ENCODE peak calls at places on chromosomes 1 and 21, in eight cellular contexts. S is testis, V is PC-3, B is RWPE1, G is Panc1, P is HL-60, H is tibial nerve, Q is tibial artery. R is an unnamed sample.

GRCh38 chr1:214658175-214658574 is 55.2 kb downstream of the CENPF start:
- DNase-seq in V (no peak), B (no peak), H (no peak), P (no peak), Q (no peak), G (no peak), S (no peak), R (no peak)

GRCh38 chr1:170620164-170620563 is 43.8 kb upstream of the PRRX1 start:
- DNase-seq in B (no peak), Q (no peak), H (no peak), G (no peak), S (no peak), V (no peak), P (no peak), R (no peak)

GRCh38 chr1:169595764-169596711 is 9.8 kb upstream of the F5 start:
- DNase-seq in Q (no peak), B (peak), H (no peak), P (no peak), G (no peak), V (peak), S (peak), R (no peak)

GRCh38 chr1:89844236-89844807 is 23.5 kb downstream of the LRRC8D start:
- DNase-seq in P (no peak), B (peak), S (no peak), V (peak), H (no peak), Q (no peak), G (no peak), R (no peak)

GRCh38 chr1:145782166-145783099 is 41.5 kb downstream of the RNF115 start:
- DNase-seq in V (peak), B (peak), S (no peak), G (peak), H (no peak), P (no peak), Q (no peak), R (peak)

GRCh38 chr21:44914176-44914874 is 6.4 kb downstream of the ITGB2 start:
- DNase-seq in Q (no peak), P (peak), V (no peak), G (no peak), S (no peak), B (no peak), H (no peak), R (no peak)

GRCh38 chr1:21297975-21298374 is 7.7 kb upstream of the ECE1 start:
- DNase-seq in G (no peak), Q (peak), V (no peak), P (no peak), S (no peak), H (no peak), B (no peak), R (no peak)

GRCh38 chr21:45831991-45832740 is 149.4 kb upstream of the COL6A1 start:
- DNase-seq in G (no peak), B (no peak), V (peak), P (no peak), Q (no peak), S (peak), H (no peak), R (no peak)

GRCh38 chr21:38234395-38235142 is 22.2 kb upstream of the KCNJ15 start:
- DNase-seq in P (no peak), Q (no peak), B (peak), S (no peak), H (no peak), G (no peak), V (peak), R (peak)

GRCh38 chr1:239805888-239806772 is 285.6 kb upstream of the FMN2 start:
- DNase-seq in H (no peak), V (no peak), Q (no peak), B (no peak), S (no peak), G (no peak), P (no peak), R (no peak)

GRCh38 chr1:187788686-187789085 is 959.9 kb downstream of the PLA2G4A start:
- DNase-seq in V (no peak), H (no peak), G (no peak), S (no peak), Q (no peak), B (no peak), P (no peak), R (no peak)

GRCh38 chr1:17875882-17876280 is 120.7 kb downstream of the ACTL8 start:
- DNase-seq in S (no peak), P (no peak), V (peak), H (no peak), Q (no peak), B (peak), G (no peak), R (no peak)

GRCh38 chr1:161071886-161072371 is 2.2 kb upstream of the ARHGAP30 start:
- DNase-seq in G (peak), V (peak), Q (peak), H (no peak), P (peak), B (peak), S (peak), R (no peak)

GRCh38 chr1:78279051-78279450 is 211.7 kb upstream of the PTGFR start:
- DNase-seq in G (no peak), P (no peak), V (peak), S (no peak), B (no peak), H (no peak), Q (no peak), R (peak)

GRCh38 chr1:93593868-93594602 is 87.6 kb downstream of the BCAR3 start:
- DNase-seq in Q (no peak), P (no peak), G (no peak), V (no peak), S (no peak), B (no peak), H (no peak), R (no peak)

GRCh38 chr1:244011251-244011650 is 39.8 kb upstream of the ZBTB18 start:
- DNase-seq in P (no peak), V (no peak), S (no peak), H (no peak), B (no peak), Q (no peak), G (no peak), R (no peak)

GRCh38 chr1:195580988-195581387 is 1027.3 kb downstream of the KCNT2 start:
- DNase-seq in Q (no peak), P (no peak), B (peak), G (no peak), H (no peak), V (peak), S (no peak), R (no peak)

GRCh38 chr1:218330043-218330623 is 15.0 kb upstream of the TGFB2 start:
- DNase-seq in Q (no peak), S (no peak), V (peak), G (peak), H (no peak), P (no peak), B (no peak), R (no peak)

GRCh38 chr1:8094481-8095241 is 68.6 kb upstream of the ERRFI1 start:
- DNase-seq in H (no peak), Q (no peak), G (no peak), P (no peak), S (no peak), V (peak), B (peak), R (peak)

GRCh38 chr1:47865881-47866535 is 131.2 kb downstream of the TRABD2B start:
- DNase-seq in P (no peak), S (no peak), V (no peak), G (no peak), H (no peak), Q (no peak), B (no peak), R (no peak)

GRCh38 chr21:33860332-33860879 is 55.2 kb downstream of the ATP5PO start:
- DNase-seq in P (no peak), B (no peak), S (no peak), V (no peak), H (no peak), Q (no peak), G (no peak), R (no peak)

GRCh38 chr1:36652011-36652410 is 169.3 kb upstream of the CSF3R start:
- DNase-seq in V (no peak), S (no peak), G (no peak), H (no peak), B (no peak), Q (no peak), P (no peak), R (no peak)

GRCh38 chr1:155195201-155196102 is 12.2 kb downstream of the THBS3 start:
- DNase-seq in V (no peak), G (no peak), Q (no peak), S (no peak), H (no peak), P (no peak), B (no peak), R (no peak)

GRCh38 chr1:92486251-92487077 is at the start of gene GFI1:
- DNase-seq in H (no peak), B (no peak), G (no peak), Q (no peak), P (no peak), S (peak), V (no peak), R (no peak)

GRCh38 chr1:22471078-22471477 is 19.4 kb downstream of the ZBTB40 start:
- DNase-seq in Q (peak), G (no peak), V (no peak), B (no peak), H (peak), S (peak), P (no peak), R (no peak)

GRCh38 chr21:33443174-33443573 is 36.6 kb downstream of the TMEM50B start:
- DNase-seq in B (no peak), Q (no peak), H (no peak), G (no peak), S (no peak), P (no peak), V (no peak), R (no peak)

GRCh38 chr1:174968750-174969244 is 30.9 kb upstream of the CACYBP start:
- DNase-seq in S (no peak), G (no peak), B (no peak), V (peak), P (no peak), Q (no peak), H (no peak), R (no peak)

GRCh38 chr1:8456991-8457390 is 139.1 kb downstream of the SLC45A1 start:
- DNase-seq in S (no peak), V (no peak), Q (no peak), H (no peak), G (no peak), B (no peak), P (no peak), R (no peak)

DNA sequence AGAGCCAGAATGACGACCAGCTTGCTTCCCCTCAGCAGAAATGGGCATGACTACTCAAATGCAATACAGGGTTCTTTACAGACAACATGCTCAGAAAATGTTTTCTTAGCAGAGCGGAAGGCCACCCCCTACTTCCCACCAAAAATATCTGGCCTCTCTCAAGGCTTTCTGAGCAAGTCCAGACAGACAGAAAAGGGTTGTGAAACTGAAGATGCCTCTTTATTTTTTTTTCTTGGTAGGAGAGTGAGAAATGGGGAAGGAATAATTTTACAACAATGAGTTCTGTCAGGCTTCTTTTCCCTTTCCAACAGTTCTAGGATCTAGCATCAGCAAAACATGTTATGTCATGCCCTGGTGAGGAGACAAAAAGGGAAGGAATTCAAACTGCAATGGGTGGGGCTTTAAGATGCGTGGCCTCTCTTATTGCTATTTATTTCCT is 172.0 kb upstream of the CAMK1G start:
- DNase-seq in P (no peak), B (peak), G (no peak), V (no peak), Q (no peak), S (no peak), H (no peak), R (peak)
- H3K27ac ChIP-seq in P (no peak), B (peak), G (no peak), V (no peak), Q (no peak), S (no peak), H (no peak), R (peak)

GRCh38 chr1:6590046-6590445 is 10.3 kb downstream of the ZBTB48 start:
- DNase-seq in V (no peak), H (no peak), B (no peak), G (no peak), Q (no peak), P (no peak), S (no peak), R (no peak)

GRCh38 chr1:6591644-6592043 is 11.0 kb downstream of the KLHL21 start:
- DNase-seq in G (no peak), P (no peak), H (no peak), S (no peak), Q (no peak), V (no peak), B (no peak), R (no peak)

GRCh38 chr1:6592441-6592840 is 10.2 kb downstream of the KLHL21 start:
- DNase-seq in B (no peak), Q (no peak), G (no peak), P (no peak), V (no peak), H (no peak), S (no peak), R (no peak)

GRCh38 chr1:6592865-6593593 is 9.6 kb downstream of the KLHL21 start:
- DNase-seq in H (no peak), G (no peak), B (no peak), Q (no peak), P (no peak), V (no peak), S (no peak), R (no peak)

GRCh38 chr1:6591222-6591621 is 11.4 kb downstream of the ZBTB48 start:
- DNase-seq in S (no peak), H (no peak), G (no peak), V (no peak), Q (peak), P (no peak), B (no peak), R (no peak)
- H3K27ac ChIP-seq in S (peak), H (no peak), G (no peak), V (no peak), Q (peak), P (no peak), B (peak), R (no peak)

DNA sequence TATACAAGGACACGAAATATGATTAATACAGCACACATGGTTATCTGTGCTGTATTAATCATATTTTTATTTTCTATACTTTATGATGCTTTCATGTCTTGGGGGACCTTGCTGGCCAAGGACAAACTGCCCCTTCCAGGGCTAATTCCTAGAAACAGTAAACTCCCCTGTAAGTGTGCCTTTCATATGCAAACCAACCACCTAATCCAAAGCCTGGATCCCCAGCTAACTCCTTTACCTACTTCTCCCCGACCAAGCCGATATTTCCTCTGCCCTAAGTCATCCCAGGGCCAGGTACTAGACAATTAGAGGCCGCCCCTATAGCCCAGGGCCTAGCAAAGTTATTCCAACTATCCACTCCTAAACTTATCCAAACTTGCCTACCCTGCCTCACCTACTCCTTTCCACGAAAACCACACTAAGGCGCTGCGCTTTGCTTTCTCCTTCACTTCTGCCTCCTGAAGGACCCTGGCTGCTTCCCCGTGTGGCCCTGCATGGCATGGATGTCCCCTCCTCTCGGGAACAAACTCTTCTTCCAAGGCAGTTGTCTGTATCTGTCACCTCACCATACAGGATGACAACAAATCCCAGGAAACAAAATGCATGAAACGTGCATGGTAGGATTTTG is 10.2 kb downstream of the SH3BP5L start:
- DNase-seq in B (no peak), S (no peak), Q (no peak), H (no peak), G (no peak), V (no peak), P (no peak), R (no peak)
- H3K27ac ChIP-seq in B (no peak), S (no peak), Q (no peak), H (no peak), G (no peak), V (no peak), P (peak), R (no peak)

DNA sequence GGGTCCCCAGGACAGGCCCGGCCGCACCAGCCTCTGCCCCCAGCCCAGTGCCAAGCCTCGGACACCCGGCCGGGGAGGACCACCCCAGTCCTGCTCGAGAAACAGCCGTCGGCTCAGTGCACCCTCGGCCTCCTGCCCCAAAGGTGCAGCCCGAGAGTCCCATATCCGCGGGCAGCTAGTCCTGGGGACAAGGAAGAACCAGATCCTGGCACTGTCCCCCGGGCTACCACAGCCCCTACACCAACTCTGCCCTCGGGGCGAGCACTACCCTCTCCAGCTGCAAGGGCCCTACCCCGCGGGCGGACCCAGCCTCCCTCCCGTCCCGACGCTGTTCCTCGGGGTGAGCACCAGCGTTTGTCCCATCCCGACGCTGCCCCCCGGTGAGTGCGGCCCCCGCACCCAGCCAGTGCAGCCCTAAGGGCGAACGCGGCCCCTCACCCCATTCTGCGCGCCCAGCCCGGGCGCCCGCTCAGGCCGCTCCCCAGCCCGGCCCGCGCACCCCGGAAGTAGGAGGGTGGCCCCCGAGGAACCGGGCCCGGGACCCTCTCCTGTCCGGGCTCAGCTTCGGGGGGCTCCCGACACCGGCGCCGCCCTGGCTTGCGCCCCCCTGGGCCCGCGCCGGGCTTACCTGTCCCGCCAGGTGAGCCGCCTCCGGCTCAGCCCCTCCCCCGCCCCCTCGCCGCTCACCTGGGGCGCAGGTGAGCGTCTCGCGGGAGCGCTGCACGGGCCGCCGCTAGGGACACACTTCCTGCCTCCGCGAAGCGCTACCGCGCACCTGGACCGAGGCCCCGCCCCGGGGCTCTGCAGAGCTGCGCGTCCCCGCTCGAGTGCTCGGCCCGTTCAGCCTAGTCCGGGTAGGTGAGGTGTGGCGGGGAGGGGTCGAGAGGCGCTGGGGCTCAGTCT is at the start of gene KDF1:
- DNase-seq in P (no peak), Q (no peak), V (peak), G (no peak), B (peak), H (no peak), S (peak), R (peak)
- H3K27ac ChIP-seq in P (no peak), Q (no peak), V (peak), G (peak), B (peak), H (peak), S (no peak), R (peak)

GRCh38 chr1:2400950-2401649 is 9.5 kb downstream of the RER1 start:
- DNase-seq in G (no peak), B (no peak), S (no peak), H (no peak), V (no peak), P (no peak), Q (no peak), R (no peak)

GRCh38 chr1:2400576-2400909 is 8.9 kb downstream of the RER1 start:
- DNase-seq in H (no peak), S (no peak), Q (no peak), G (no peak), V (no peak), B (no peak), P (no peak), R (no peak)

GRCh38 chr1:2399890-2400575 is 8.4 kb downstream of the RER1 start:
- DNase-seq in B (no peak), H (no peak), P (no peak), G (no peak), V (no peak), S (no peak), Q (no peak), R (no peak)

GRCh38 chr1:2397007-2397679 is 5.5 kb downstream of the RER1 start:
- DNase-seq in H (no peak), Q (no peak), B (no peak), G (no peak), V (no peak), S (no peak), P (no peak), R (no peak)

GRCh38 chr1:2398871-2399270 is 7.2 kb downstream of the RER1 start:
- DNase-seq in B (no peak), Q (no peak), H (no peak), G (no peak), P (no peak), V (no peak), S (no peak), R (no peak)
- H3K27ac ChIP-seq in B (peak), Q (no peak), H (no peak), G (no peak), P (no peak), V (no peak), S (no peak), R (no peak)

GRCh38 chr1:153396461-153396860 is 5.6 kb upstream of the S100A8 start:
- DNase-seq in H (no peak), G (no peak), Q (no peak), V (no peak), B (no peak), P (no peak), S (no peak), R (no peak)
- H3K27ac ChIP-seq in H (no peak), G (no peak), Q (no peak), V (no peak), B (no peak), P (no peak), S (no peak), R (no peak)

R was measured in epithelial cell of prostate.